ENCODE peak calls at places on chromosomes 12 and 14, in seven cellular contexts. A is GM12878, S is Panc1, G is GM23338, B is HepG2, D is upper lobe of left lung, O is HCT116. R is an unnamed sample.
A peak's percentile ranks its signal among the peaks of the same experiment; 100 is the strongest.

GRCh38 chr12:123546281-123546680 is 12.8 kb upstream of the RILPL1 start:
- ATAC-seq in D (no peak), B (no peak), A (no peak), O (peak; percentile 82), S (no peak), G (peak; percentile 50), R (no peak)

GRCh38 chr14:21072781-21073339 is 2.8 kb downstream of the ARHGEF40 start:
- ATAC-seq in S (no peak), O (no peak), A (no peak), B (no peak), G (no peak), D (no peak), R (no peak)

GRCh38 chr12:41122894-41123293 is 65.2 kb upstream of the PDZRN4 start:
- ATAC-seq in O (no peak), D (peak; percentile 28), G (no peak), S (no peak), B (no peak), A (no peak), R (peak; percentile 90)

GRCh38 chr14:59301354-59301753 is 112.9 kb downstream of the DAAM1 start:
- ATAC-seq in O (no peak), D (no peak), B (peak; percentile 71), S (no peak), A (peak; percentile 79), G (no peak), R (peak; percentile 36)

GRCh38 chr14:76863724-76864407 is 37.7 kb downstream of the LRRC74A start:
- ATAC-seq in O (no peak), S (no peak), B (peak; percentile 68), A (peak; percentile 83), D (peak; percentile 82), G (peak; percentile 12), R (peak; percentile 81)

GRCh38 chr14:23182372-23183014 is 967 bp downstream of the SLC7A8 start:
- ATAC-seq in D (peak; percentile 73), O (peak; percentile 82), B (no peak), A (peak; percentile 36), G (peak; percentile 94), S (peak; percentile 54), R (peak; percentile 67)

GRCh38 chr14:104734991-104735779 is 11.2 kb downstream of the ADSS1 start:
- ATAC-seq in O (no peak), B (peak; percentile 67), D (no peak), G (no peak), A (no peak), S (no peak), R (no peak)

GRCh38 chr12:53538209-53538689 is 31.0 kb upstream of the NPFF start:
- ATAC-seq in G (no peak), B (peak; percentile 96), O (no peak), A (no peak), S (no peak), D (peak; percentile 32), R (peak; percentile 73)

GRCh38 chr12:109160873-109161272 is 44.5 kb downstream of the ACACB start:
- ATAC-seq in G (no peak), S (no peak), B (no peak), A (no peak), D (no peak), O (no peak), R (no peak)

GRCh38 chr14:94115631-94116030 is 5.1 kb downstream of the IFI27 start:
- ATAC-seq in D (no peak), S (no peak), A (no peak), G (no peak), B (no peak), O (no peak), R (no peak)

GRCh38 chr12:18332173-18332572 is 70.9 kb downstream of the PIK3C2G start:
- ATAC-seq in A (no peak), B (no peak), O (no peak), D (peak; percentile 87), S (no peak), G (no peak), R (peak; percentile 80)

GRCh38 chr14:101823511-101824120 is 62.1 kb downstream of the PPP2R5C start:
- ATAC-seq in G (no peak), O (no peak), D (peak; percentile 56), S (no peak), A (peak; percentile 77), B (no peak), R (peak; percentile 78)

GRCh38 chr12:9781360-9781759 is 20.7 kb upstream of the CD69 start:
- ATAC-seq in S (no peak), D (no peak), O (no peak), A (no peak), G (no peak), B (no peak), R (no peak)

GRCh38 chr12:84756961-84757360 is 155.6 kb downstream of the SLC6A15 start:
- ATAC-seq in A (no peak), O (no peak), G (no peak), D (no peak), B (no peak), S (no peak), R (no peak)

GRCh38 chr12:52191841-52192791 is at the start of gene KRT80:
- ATAC-seq in A (no peak), D (peak; percentile 79), B (peak; percentile 59), G (no peak), O (peak; percentile 88), S (peak; percentile 92), R (peak; percentile 95)

GRCh38 chr14:54577977-54578376 is 11.0 kb downstream of the SAMD4A start:
- ATAC-seq in O (no peak), S (no peak), A (no peak), G (no peak), B (no peak), D (no peak), R (no peak)

GRCh38 chr12:116717466-116718457 is 20.1 kb downstream of the SPRING1 start:
- ATAC-seq in G (no peak), O (no peak), D (peak; percentile 85), S (no peak), A (no peak), B (no peak), R (peak; percentile 90)
- H3K36me3 ChIP-seq in G (no peaks in the 10 kb centered on the region), O (no peaks in the 10 kb centered on the region), D (peaks cover 49% of the 10 kb centered on the region), S (peaks cover 7% of the 10 kb centered on the region), A (peaks cover 7% of the 10 kb centered on the region), B (peaks cover 78% of the 10 kb centered on the region), R (no peaks in the 10 kb centered on the region)

GRCh38 chr14:103086771-103087342 is 2.8 kb downstream of the LBHD2 start:
- ATAC-seq in O (no peak), S (no peak), A (no peak), D (no peak), B (no peak), G (no peak), R (no peak)
- TF ChIP-seq POLR2AphosphoS5 in O (no peak), S (no peak), A (no peak), D (no peak), B (no peak), G (no peak), R (no peak)

GRCh38 chr12:121799175-121799841 is 4.5 kb upstream of the SETD1B start:
- ATAC-seq in S (peak; percentile 4), O (peak; percentile 15), D (peak; percentile 32), A (peak; percentile 6), G (no peak), B (peak; percentile 1), R (peak; percentile 54)
- TF ChIP-seq CTCF in S (no peak), O (no peak), D (no peak), A (no peak), G (no peak), B (no peak), R (no peak)

DNA sequence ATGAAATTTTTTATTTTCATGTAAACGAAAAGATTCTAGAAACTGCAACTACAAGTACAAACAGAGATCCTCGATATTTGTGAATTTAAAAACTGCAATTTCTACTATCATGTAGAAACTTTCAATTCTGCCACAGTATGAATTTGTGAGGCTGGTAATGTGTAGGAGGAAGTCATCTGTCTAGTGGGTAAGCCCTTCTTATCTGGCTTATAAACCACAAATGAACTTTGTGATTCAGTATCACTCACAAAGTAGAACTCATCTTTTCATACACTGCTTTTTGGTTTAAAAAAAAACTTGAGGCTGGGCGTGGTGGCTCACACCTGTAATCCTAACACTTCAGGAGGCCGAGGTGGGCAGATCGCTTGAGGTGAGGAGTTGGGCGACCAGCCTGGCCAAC is 20.7 kb downstream of the GTF2A1 start:
- ATAC-seq in O (no peak), G (no peak), S (no peak), A (peak; percentile 77), B (no peak), D (no peak), R (no peak)
- H3K36me3 ChIP-seq in O (peaks cover 17% of the 10 kb centered on the region), G (peaks cover 60% of the 10 kb centered on the region), S (peaks cover 38% of the 10 kb centered on the region), A (peaks cover 26% of the 10 kb centered on the region), B (peaks cover 59% of the 10 kb centered on the region), D (peaks cover 40% of the 10 kb centered on the region), R (peaks cover 9% of the 10 kb centered on the region)

GRCh38 chr14:103707329-103708263 is 7.7 kb downstream of the XRCC3 start:
- ATAC-seq in D (no peak), A (no peak), G (no peak), O (no peak), S (no peak), B (peak; percentile 6), R (no peak)

GRCh38 chr14:103706551-103707328 is 8.5 kb downstream of the XRCC3 start:
- ATAC-seq in B (peak; percentile 5), O (no peak), S (no peak), D (no peak), G (no peak), A (no peak), R (no peak)

GRCh38 chr14:103704708-103705107 is 10.5 kb downstream of the XRCC3 start:
- ATAC-seq in B (no peak), D (no peak), O (no peak), G (no peak), S (no peak), A (no peak), R (no peak)

GRCh38 chr14:103705158-103705523 is 10.1 kb downstream of the XRCC3 start:
- ATAC-seq in A (no peak), S (no peak), O (no peak), B (no peak), D (peak; percentile 51), G (no peak), R (peak; percentile 63)

DNA sequence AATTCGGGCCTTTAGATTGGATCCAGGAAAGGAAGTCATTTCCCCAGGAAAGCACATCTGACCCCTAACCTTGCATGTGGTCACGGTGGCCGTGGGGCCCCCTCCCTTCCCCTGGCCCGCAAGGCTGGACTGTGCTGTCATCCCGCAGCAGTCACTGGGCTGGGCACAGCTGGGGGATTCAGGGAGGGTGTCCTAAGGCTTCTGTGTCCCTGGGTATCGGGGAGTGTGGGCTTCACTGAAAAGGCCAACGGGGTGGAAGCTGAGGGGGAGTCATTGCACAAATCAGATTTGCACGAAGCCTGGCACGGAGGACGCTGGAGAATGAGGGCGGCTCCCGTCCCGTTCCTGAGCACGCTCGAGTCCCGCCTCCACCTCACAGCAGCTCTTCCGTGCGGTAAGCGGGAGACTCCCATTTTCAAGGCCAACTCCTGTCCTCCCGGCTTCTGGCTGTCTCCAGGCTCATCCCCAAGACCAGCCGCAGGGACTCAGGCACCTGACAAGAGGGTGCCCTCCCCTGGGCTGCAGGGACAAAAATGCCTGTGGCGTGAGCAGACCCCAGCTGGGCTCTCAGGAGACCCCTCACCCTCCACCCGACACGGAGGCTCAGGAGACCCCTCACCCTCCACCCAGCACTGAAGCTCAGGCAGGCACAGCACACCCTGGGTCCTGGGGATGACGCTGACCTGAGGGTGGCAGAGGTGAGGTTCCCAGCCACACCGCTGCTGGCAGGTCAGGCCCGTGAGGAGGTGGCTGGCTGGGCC is 9.5 kb downstream of the XRCC3 start:
- ATAC-seq in O (no peak), B (no peak), G (no peak), D (no peak), A (no peak), S (no peak), R (peak; percentile 39)
- TF ChIP-seq POLR2AphosphoS5 in O (no peak), B (no peak), G (no peak), D (no peak), A (no peak), S (no peak), R (no peak)

R was measured in gastroesophageal sphincter.